ENCODE peak calls at places on chromosome 13, in eight cellular contexts. One of them, this sample, is unnamed.

GRCh38 chr13:96191367-96191766 is 101.5 kb downstream of the HS6ST3 start:
- DNase-seq in epithelial cell of esophagus: no peak
- DNase-seq in osteocyte: no peak
- DNase-seq in activated B cell treated with CpG ODN at 0.5 μM for 24 hours: no peak
- DNase-seq in tibial artery: no peak
- DNase-seq in pancreas: no peak
- DNase-seq in right lobe of liver: no peak
- DNase-seq in fibroblast of pulmonary artery: no peak
- DNase-seq in this sample: no peak

GRCh38 chr13:113774177-113775107 is 15.4 kb downstream of the TMEM255B start:
- DNase-seq in activated B cell treated with CpG ODN at 0.5 μM for 24 hours: no peak
- DNase-seq in pancreas: no peak
- DNase-seq in fibroblast of pulmonary artery: peak; percentile 74
- DNase-seq in tibial artery: no peak
- DNase-seq in epithelial cell of esophagus: peak; percentile 41
- DNase-seq in osteocyte: no peak
- DNase-seq in right lobe of liver: no peak
- DNase-seq in this sample: no peak

GRCh38 chr13:72788831-72789230 is 6.9 kb downstream of the PIBF1 start:
- DNase-seq in pancreas: no peak
- DNase-seq in epithelial cell of esophagus: no peak
- DNase-seq in osteocyte: no peak
- DNase-seq in tibial artery: no peak
- DNase-seq in right lobe of liver: no peak
- DNase-seq in fibroblast of pulmonary artery: no peak
- DNase-seq in activated B cell treated with CpG ODN at 0.5 μM for 24 hours: no peak
- DNase-seq in this sample: no peak

GRCh38 chr13:29582171-29582570 is 13.3 kb downstream of the SLC7A1 start:
- DNase-seq in osteocyte: no peak
- DNase-seq in activated B cell treated with CpG ODN at 0.5 μM for 24 hours: no peak
- DNase-seq in right lobe of liver: no peak
- DNase-seq in epithelial cell of esophagus: no peak
- DNase-seq in tibial artery: no peak
- DNase-seq in fibroblast of pulmonary artery: no peak
- DNase-seq in pancreas: no peak
- DNase-seq in this sample: no peak

GRCh38 chr13:28655566-28655965 is 3.4 kb upstream of the POMP start:
- DNase-seq in tibial artery: no peak
- DNase-seq in osteocyte: no peak
- DNase-seq in right lobe of liver: no peak
- DNase-seq in fibroblast of pulmonary artery: peak; percentile 60
- DNase-seq in pancreas: no peak
- DNase-seq in activated B cell treated with CpG ODN at 0.5 μM for 24 hours: no peak
- DNase-seq in epithelial cell of esophagus: peak; percentile 67
- DNase-seq in this sample: no peak

GRCh38 chr13:41995946-41996345 is 35.0 kb upstream of the VWA8 start:
- DNase-seq in pancreas: no peak
- DNase-seq in epithelial cell of esophagus: peak; percentile 77
- DNase-seq in osteocyte: no peak
- DNase-seq in activated B cell treated with CpG ODN at 0.5 μM for 24 hours: no peak
- DNase-seq in fibroblast of pulmonary artery: peak; percentile 46
- DNase-seq in right lobe of liver: no peak
- DNase-seq in tibial artery: no peak
- DNase-seq in this sample: no peak

GRCh38 chr13:45333973-45334922 is 6.7 kb downstream of the TPT1 start:
- DNase-seq in epithelial cell of esophagus: no peak
- DNase-seq in activated B cell treated with CpG ODN at 0.5 μM for 24 hours: no peak
- DNase-seq in right lobe of liver: no peak
- DNase-seq in tibial artery: no peak
- DNase-seq in osteocyte: no peak
- DNase-seq in fibroblast of pulmonary artery: peak; percentile 66
- DNase-seq in pancreas: no peak
- DNase-seq in this sample: no peak

GRCh38 chr13:30504081-30504480 is 38.3 kb upstream of the HMGB1 start:
- DNase-seq in tibial artery: no peak
- DNase-seq in right lobe of liver: no peak
- DNase-seq in epithelial cell of esophagus: no peak
- DNase-seq in pancreas: no peak
- DNase-seq in fibroblast of pulmonary artery: peak; percentile 56
- DNase-seq in osteocyte: no peak
- DNase-seq in activated B cell treated with CpG ODN at 0.5 μM for 24 hours: no peak
- DNase-seq in this sample: no peak

GRCh38 chr13:99198630-99199029 is 2.0 kb upstream of the UBAC2 start:
- DNase-seq in epithelial cell of esophagus: peak; percentile 80
- DNase-seq in fibroblast of pulmonary artery: no peak
- DNase-seq in tibial artery: no peak
- DNase-seq in right lobe of liver: no peak
- DNase-seq in osteocyte: no peak
- DNase-seq in activated B cell treated with CpG ODN at 0.5 μM for 24 hours: no peak
- DNase-seq in pancreas: no peak
- DNase-seq in this sample: no peak

GRCh38 chr13:29925457-29925856 is 75.0 kb upstream of the UBL3 start:
- DNase-seq in pancreas: no peak
- DNase-seq in right lobe of liver: peak; percentile 64
- DNase-seq in fibroblast of pulmonary artery: peak; percentile 95
- DNase-seq in tibial artery: peak; percentile 95
- DNase-seq in epithelial cell of esophagus: peak; percentile 96
- DNase-seq in activated B cell treated with CpG ODN at 0.5 μM for 24 hours: no peak
- DNase-seq in osteocyte: no peak
- DNase-seq in this sample: no peak

GRCh38 chr13:79749985-79750551 is 269.1 kb downstream of the NDFIP2 start:
- DNase-seq in right lobe of liver: no peak
- DNase-seq in activated B cell treated with CpG ODN at 0.5 μM for 24 hours: no peak
- DNase-seq in pancreas: no peak
- DNase-seq in fibroblast of pulmonary artery: peak; percentile 99
- DNase-seq in osteocyte: peak; percentile 85
- DNase-seq in epithelial cell of esophagus: peak; percentile 67
- DNase-seq in tibial artery: peak; percentile 78
- DNase-seq in this sample: no peak

GRCh38 chr13:73274147-73274546 is 215.3 kb downstream of the KLF5 start:
- DNase-seq in osteocyte: no peak
- DNase-seq in epithelial cell of esophagus: no peak
- DNase-seq in fibroblast of pulmonary artery: peak; percentile 5
- DNase-seq in right lobe of liver: no peak
- DNase-seq in pancreas: no peak
- DNase-seq in tibial artery: no peak
- DNase-seq in activated B cell treated with CpG ODN at 0.5 μM for 24 hours: no peak
- DNase-seq in this sample: no peak

GRCh38 chr13:73767191-73767741 is 366.9 kb downstream of the KLF12 start:
- DNase-seq in fibroblast of pulmonary artery: no peak
- DNase-seq in right lobe of liver: no peak
- DNase-seq in epithelial cell of esophagus: no peak
- DNase-seq in activated B cell treated with CpG ODN at 0.5 μM for 24 hours: no peak
- DNase-seq in pancreas: no peak
- DNase-seq in tibial artery: no peak
- DNase-seq in osteocyte: no peak
- DNase-seq in this sample: no peak

GRCh38 chr13:49373699-49374098 is 70.2 kb downstream of the CAB39L start:
- DNase-seq in activated B cell treated with CpG ODN at 0.5 μM for 24 hours: no peak
- DNase-seq in fibroblast of pulmonary artery: peak; percentile 24
- DNase-seq in osteocyte: no peak
- DNase-seq in epithelial cell of esophagus: no peak
- DNase-seq in pancreas: no peak
- DNase-seq in right lobe of liver: no peak
- DNase-seq in tibial artery: no peak
- DNase-seq in this sample: no peak

GRCh38 chr13:36778083-36778671 is 40.8 kb upstream of the RFXAP start:
- DNase-seq in activated B cell treated with CpG ODN at 0.5 μM for 24 hours: no peak
- DNase-seq in osteocyte: no peak
- DNase-seq in epithelial cell of esophagus: peak; percentile 23
- DNase-seq in fibroblast of pulmonary artery: peak; percentile 22
- DNase-seq in pancreas: no peak
- DNase-seq in tibial artery: no peak
- DNase-seq in right lobe of liver: no peak
- DNase-seq in this sample: no peak

GRCh38 chr13:50130686-50131051 is 115.4 kb downstream of the KCNRG start:
- DNase-seq in pancreas: no peak
- DNase-seq in tibial artery: peak; percentile 71
- DNase-seq in fibroblast of pulmonary artery: peak; percentile 69
- DNase-seq in right lobe of liver: peak; percentile 38
- DNase-seq in osteocyte: no peak
- DNase-seq in epithelial cell of esophagus: peak; percentile 39
- DNase-seq in activated B cell treated with CpG ODN at 0.5 μM for 24 hours: peak; percentile 54
- DNase-seq in this sample: no peak

GRCh38 chr13:99287544-99287943 is 19.7 kb downstream of the GPR183 start:
- DNase-seq in tibial artery: peak; percentile 72
- DNase-seq in osteocyte: no peak
- DNase-seq in epithelial cell of esophagus: no peak
- DNase-seq in pancreas: no peak
- DNase-seq in activated B cell treated with CpG ODN at 0.5 μM for 24 hours: no peak
- DNase-seq in right lobe of liver: no peak
- DNase-seq in fibroblast of pulmonary artery: no peak
- DNase-seq in this sample: no peak

GRCh38 chr13:103573446-103573845 is 507.2 kb upstream of the SLC10A2 start:
- DNase-seq in tibial artery: no peak
- DNase-seq in epithelial cell of esophagus: no peak
- DNase-seq in fibroblast of pulmonary artery: no peak
- DNase-seq in osteocyte: no peak
- DNase-seq in activated B cell treated with CpG ODN at 0.5 μM for 24 hours: no peak
- DNase-seq in right lobe of liver: no peak
- DNase-seq in pancreas: no peak
- DNase-seq in this sample: no peak

GRCh38 chr13:97934590-97934989 is 18.9 kb upstream of the IPO5 start:
- DNase-seq in right lobe of liver: no peak
- DNase-seq in activated B cell treated with CpG ODN at 0.5 μM for 24 hours: no peak
- DNase-seq in pancreas: no peak
- DNase-seq in tibial artery: no peak
- DNase-seq in epithelial cell of esophagus: no peak
- DNase-seq in fibroblast of pulmonary artery: peak; percentile 51
- DNase-seq in osteocyte: no peak
- DNase-seq in this sample: no peak

GRCh38 chr13:59477011-59477410 is 686.7 kb downstream of the DIAPH3 start:
- DNase-seq in fibroblast of pulmonary artery: no peak
- DNase-seq in pancreas: no peak
- DNase-seq in osteocyte: no peak
- DNase-seq in activated B cell treated with CpG ODN at 0.5 μM for 24 hours: no peak
- DNase-seq in right lobe of liver: no peak
- DNase-seq in tibial artery: no peak
- DNase-seq in epithelial cell of esophagus: no peak
- DNase-seq in this sample: no peak
- TF ChIP-seq CTCF in fibroblast of pulmonary artery: peak; percentile 49
- TF ChIP-seq CTCF in pancreas: no peak
- TF ChIP-seq CTCF in osteocyte: peak; percentile 33
- TF ChIP-seq CTCF in activated B cell treated with CpG ODN at 0.5 μM for 24 hours: no peak
- TF ChIP-seq CTCF in right lobe of liver: no peak
- TF ChIP-seq CTCF in tibial artery: no peak
- TF ChIP-seq CTCF in epithelial cell of esophagus: peak; percentile 14
- TF ChIP-seq CTCF in this sample: peak; percentile 16

DNA sequence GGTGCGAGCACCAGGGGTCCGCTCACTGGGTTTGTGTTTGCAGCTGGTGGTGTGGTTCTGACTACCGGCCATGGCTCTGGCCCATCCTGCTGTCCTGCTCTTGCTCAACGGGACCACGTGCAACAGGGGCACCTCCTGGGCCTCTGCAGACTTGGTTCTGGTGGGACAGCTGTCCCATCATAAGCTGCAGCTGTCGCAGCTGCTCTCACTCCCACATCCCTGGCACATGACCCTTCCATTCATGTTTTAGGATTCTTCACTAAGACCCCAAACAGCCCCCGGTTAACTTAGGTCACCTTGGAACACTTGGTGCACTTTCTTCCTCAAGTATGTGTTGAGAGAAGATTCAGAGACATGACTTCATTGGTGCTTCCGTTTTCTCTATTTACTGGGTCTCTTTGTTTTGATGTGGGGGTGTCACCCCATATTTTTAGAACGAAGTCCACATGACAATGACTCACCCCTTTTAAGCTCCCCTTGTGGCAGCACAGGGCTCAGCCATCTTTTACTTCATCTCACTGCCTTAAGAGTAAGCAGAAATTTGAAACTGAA is 68.4 kb upstream of the ARHGEF7 start:
- DNase-seq in right lobe of liver: no peak
- DNase-seq in pancreas: no peak
- DNase-seq in tibial artery: no peak
- DNase-seq in epithelial cell of esophagus: no peak
- DNase-seq in fibroblast of pulmonary artery: peak; percentile 40
- DNase-seq in activated B cell treated with CpG ODN at 0.5 μM for 24 hours: no peak
- DNase-seq in osteocyte: no peak
- DNase-seq in this sample: no peak
- TF ChIP-seq CTCF in right lobe of liver: no peak
- TF ChIP-seq CTCF in pancreas: no peak
- TF ChIP-seq CTCF in tibial artery: peak; percentile 40
- TF ChIP-seq CTCF in epithelial cell of esophagus: peak; percentile 17
- TF ChIP-seq CTCF in fibroblast of pulmonary artery: peak; percentile 40
- TF ChIP-seq CTCF in activated B cell treated with CpG ODN at 0.5 μM for 24 hours: no peak
- TF ChIP-seq CTCF in osteocyte: peak; percentile 37
- TF ChIP-seq CTCF in this sample: no peak

GRCh38 chr13:87810920-87811344 is 139.8 kb downstream of the SLITRK5 start:
- DNase-seq in tibial artery: no peak
- DNase-seq in osteocyte: peak; percentile 84
- DNase-seq in activated B cell treated with CpG ODN at 0.5 μM for 24 hours: no peak
- DNase-seq in epithelial cell of esophagus: no peak
- DNase-seq in right lobe of liver: no peak
- DNase-seq in fibroblast of pulmonary artery: no peak
- DNase-seq in pancreas: peak; percentile 43
- DNase-seq in this sample: no peak
- TF ChIP-seq CTCF in tibial artery: no peak
- TF ChIP-seq CTCF in osteocyte: no peak
- TF ChIP-seq CTCF in activated B cell treated with CpG ODN at 0.5 μM for 24 hours: no peak
- TF ChIP-seq CTCF in epithelial cell of esophagus: no peak
- TF ChIP-seq CTCF in right lobe of liver: no peak
- TF ChIP-seq CTCF in fibroblast of pulmonary artery: no peak
- TF ChIP-seq CTCF in pancreas: no peak
- TF ChIP-seq CTCF in this sample: no peak

GRCh38 chr13:94345374-94346195 is 133.9 kb downstream of the DCT start:
- DNase-seq in tibial artery: no peak
- DNase-seq in pancreas: no peak
- DNase-seq in osteocyte: no peak
- DNase-seq in activated B cell treated with CpG ODN at 0.5 μM for 24 hours: no peak
- DNase-seq in right lobe of liver: no peak
- DNase-seq in epithelial cell of esophagus: peak; percentile 86
- DNase-seq in fibroblast of pulmonary artery: peak; percentile 70
- DNase-seq in this sample: no peak
- TF ChIP-seq CTCF in tibial artery: no peak
- TF ChIP-seq CTCF in pancreas: no peak
- TF ChIP-seq CTCF in osteocyte: peak; percentile 55
- TF ChIP-seq CTCF in activated B cell treated with CpG ODN at 0.5 μM for 24 hours: no peak
- TF ChIP-seq CTCF in right lobe of liver: no peak
- TF ChIP-seq CTCF in epithelial cell of esophagus: peak; percentile 52
- TF ChIP-seq CTCF in fibroblast of pulmonary artery: peak; percentile 21
- TF ChIP-seq CTCF in this sample: peak; percentile 33

GRCh38 chr13:104773775-104774174 is 1707.6 kb upstream of the SLC10A2 start:
- DNase-seq in epithelial cell of esophagus: peak; percentile 82
- DNase-seq in fibroblast of pulmonary artery: peak; percentile 70
- DNase-seq in tibial artery: no peak
- DNase-seq in pancreas: no peak
- DNase-seq in osteocyte: no peak
- DNase-seq in right lobe of liver: no peak
- DNase-seq in activated B cell treated with CpG ODN at 0.5 μM for 24 hours: no peak
- DNase-seq in this sample: no peak
- TF ChIP-seq CTCF in epithelial cell of esophagus: peak; percentile 84
- TF ChIP-seq CTCF in fibroblast of pulmonary artery: peak; percentile 80
- TF ChIP-seq CTCF in tibial artery: peak; percentile 25
- TF ChIP-seq CTCF in pancreas: peak; percentile 14
- TF ChIP-seq CTCF in osteocyte: peak; percentile 74
- TF ChIP-seq CTCF in right lobe of liver: peak; percentile 43
- TF ChIP-seq CTCF in activated B cell treated with CpG ODN at 0.5 μM for 24 hours: no peak
- TF ChIP-seq CTCF in this sample: peak; percentile 51

This sample was measured in D721Med.